ENCODE peak calls at places on chromosome 17, in five cellular contexts. One of them, this sample, is unnamed.

GRCh38 chr17:64005734-64006167 is 7.6 kb downstream of the PRR29 start:
- DNase-seq in tibial nerve: no peak
- DNase-seq in mucosa of descending colon: no peak
- DNase-seq in adrenal gland: peak
- DNase-seq in upper lobe of right lung: no peak
- DNase-seq in this sample: no peak

GRCh38 chr17:1861391-1862010 is 31.7 kb downstream of the RPA1 start:
- DNase-seq in tibial nerve: no peak
- DNase-seq in mucosa of descending colon: no peak
- DNase-seq in adrenal gland: no peak
- DNase-seq in upper lobe of right lung: no peak
- DNase-seq in this sample: no peak

GRCh38 chr17:8122391-8122922 is 1.4 kb downstream of the HES7 start:
- DNase-seq in tibial nerve: peak
- DNase-seq in mucosa of descending colon: no peak
- DNase-seq in adrenal gland: no peak
- DNase-seq in upper lobe of right lung: no peak
- DNase-seq in this sample: no peak

GRCh38 chr17:33023790-33024189 is 32.1 kb downstream of the SPACA3 start:
- DNase-seq in tibial nerve: no peak
- DNase-seq in mucosa of descending colon: no peak
- DNase-seq in adrenal gland: no peak
- DNase-seq in upper lobe of right lung: no peak
- DNase-seq in this sample: no peak

GRCh38 chr17:70089513-70090148 is 14.6 kb downstream of the KCNJ16 start:
- DNase-seq in tibial nerve: no peak
- DNase-seq in mucosa of descending colon: no peak
- DNase-seq in adrenal gland: no peak
- DNase-seq in upper lobe of right lung: no peak
- DNase-seq in this sample: no peak

GRCh38 chr17:64488301-64488700 is 8.6 kb downstream of the POLG2 start:
- DNase-seq in tibial nerve: no peak
- DNase-seq in mucosa of descending colon: no peak
- DNase-seq in adrenal gland: no peak
- DNase-seq in upper lobe of right lung: no peak
- DNase-seq in this sample: no peak

GRCh38 chr17:78689029-78689428 is 93.0 kb downstream of the CYTH1 start:
- DNase-seq in tibial nerve: no peak
- DNase-seq in mucosa of descending colon: no peak
- DNase-seq in adrenal gland: peak
- DNase-seq in upper lobe of right lung: no peak
- DNase-seq in this sample: no peak

GRCh38 chr17:66781135-66781534 is 53.8 kb upstream of the CACNG5 start:
- DNase-seq in tibial nerve: no peak
- DNase-seq in mucosa of descending colon: no peak
- DNase-seq in adrenal gland: no peak
- DNase-seq in upper lobe of right lung: no peak
- DNase-seq in this sample: no peak

GRCh38 chr17:11282586-11282985 is 41.6 kb downstream of the SHISA6 start:
- DNase-seq in tibial nerve: no peak
- DNase-seq in mucosa of descending colon: no peak
- DNase-seq in adrenal gland: no peak
- DNase-seq in upper lobe of right lung: no peak
- DNase-seq in this sample: no peak

GRCh38 chr17:66451188-66452149 is 149.1 kb downstream of the PRKCA start:
- DNase-seq in tibial nerve: no peak
- DNase-seq in mucosa of descending colon: peak
- DNase-seq in adrenal gland: no peak
- DNase-seq in upper lobe of right lung: no peak
- DNase-seq in this sample: no peak

GRCh38 chr17:32701860-32702259 is 175.1 kb downstream of the MYO1D start:
- DNase-seq in tibial nerve: no peak
- DNase-seq in mucosa of descending colon: no peak
- DNase-seq in adrenal gland: no peak
- DNase-seq in upper lobe of right lung: no peak
- DNase-seq in this sample: no peak

GRCh38 chr17:39177256-39177655 is 11.3 kb upstream of the ARL5C start:
- DNase-seq in tibial nerve: no peak
- DNase-seq in mucosa of descending colon: no peak
- DNase-seq in adrenal gland: no peak
- DNase-seq in upper lobe of right lung: no peak
- DNase-seq in this sample: no peak

GRCh38 chr17:83183951-83184506 is 104.6 kb downstream of the METRNL start:
- DNase-seq in tibial nerve: peak
- DNase-seq in mucosa of descending colon: no peak
- DNase-seq in adrenal gland: peak
- DNase-seq in upper lobe of right lung: no peak
- DNase-seq in this sample: no peak

GRCh38 chr17:6061290-6061689 is 8.9 kb upstream of the WSCD1 start:
- DNase-seq in tibial nerve: no peak
- DNase-seq in mucosa of descending colon: no peak
- DNase-seq in adrenal gland: peak
- DNase-seq in upper lobe of right lung: no peak
- DNase-seq in this sample: no peak

GRCh38 chr17:51385208-51385607 is 124.9 kb downstream of the UTP18 start:
- DNase-seq in tibial nerve: no peak
- DNase-seq in mucosa of descending colon: no peak
- DNase-seq in adrenal gland: no peak
- DNase-seq in upper lobe of right lung: no peak
- DNase-seq in this sample: no peak

GRCh38 chr17:55448681-55449080 is 27.0 kb upstream of the MMD start:
- DNase-seq in tibial nerve: no peak
- DNase-seq in mucosa of descending colon: no peak
- DNase-seq in adrenal gland: no peak
- DNase-seq in upper lobe of right lung: no peak
- DNase-seq in this sample: no peak

GRCh38 chr17:29248845-29249244 is 2.2 kb downstream of the CRYBA1 start:
- DNase-seq in tibial nerve: no peak
- DNase-seq in mucosa of descending colon: no peak
- DNase-seq in adrenal gland: no peak
- DNase-seq in upper lobe of right lung: no peak
- DNase-seq in this sample: no peak

GRCh38 chr17:16214190-16215001 is 938 bp downstream of the NCOR1 start:
- DNase-seq in tibial nerve: no peak
- DNase-seq in mucosa of descending colon: no peak
- DNase-seq in adrenal gland: no peak
- DNase-seq in upper lobe of right lung: no peak
- DNase-seq in this sample: no peak

GRCh38 chr17:74852237-74853047 is 7.2 kb downstream of the GRIN2C start:
- DNase-seq in tibial nerve: no peak
- DNase-seq in mucosa of descending colon: no peak
- DNase-seq in adrenal gland: no peak
- DNase-seq in upper lobe of right lung: no peak
- DNase-seq in this sample: peak

GRCh38 chr17:48678141-48678971 is 44.0 kb downstream of the PRAC1 start:
- DNase-seq in tibial nerve: peak
- DNase-seq in mucosa of descending colon: peak
- DNase-seq in adrenal gland: peak
- DNase-seq in upper lobe of right lung: peak
- DNase-seq in this sample: peak

GRCh38 chr17:35540589-35541404 is 3.3 kb upstream of the SLFN12L start:
- DNase-seq in tibial nerve: peak
- DNase-seq in mucosa of descending colon: peak
- DNase-seq in adrenal gland: peak
- DNase-seq in upper lobe of right lung: peak
- DNase-seq in this sample: no peak

GRCh38 chr17:69857412-69857835 is 217.6 kb upstream of the KCNJ16 start:
- DNase-seq in tibial nerve: no peak
- DNase-seq in mucosa of descending colon: no peak
- DNase-seq in adrenal gland: no peak
- DNase-seq in upper lobe of right lung: no peak
- DNase-seq in this sample: no peak

GRCh38 chr17:77235370-77236080 is 94.8 kb downstream of the SEC14L1 start:
- DNase-seq in tibial nerve: peak
- DNase-seq in mucosa of descending colon: no peak
- DNase-seq in adrenal gland: peak
- DNase-seq in upper lobe of right lung: no peak
- DNase-seq in this sample: no peak

GRCh38 chr17:77326636-77327035 is 185.9 kb downstream of the SEC14L1 start:
- DNase-seq in tibial nerve: no peak
- DNase-seq in mucosa of descending colon: no peak
- DNase-seq in adrenal gland: peak
- DNase-seq in upper lobe of right lung: peak
- DNase-seq in this sample: no peak

GRCh38 chr17:869567-870530 is 87.7 kb downstream of the MRM3 start:
- DNase-seq in tibial nerve: peak
- DNase-seq in mucosa of descending colon: no peak
- DNase-seq in adrenal gland: no peak
- DNase-seq in upper lobe of right lung: no peak
- DNase-seq in this sample: no peak

GRCh38 chr17:44069974-44070454 is 521 bp upstream of the G6PC3 start:
- DNase-seq in tibial nerve: no peak
- DNase-seq in mucosa of descending colon: no peak
- DNase-seq in adrenal gland: no peak
- DNase-seq in upper lobe of right lung: no peak
- DNase-seq in this sample: no peak

GRCh38 chr17:1736348-1737281 is 6.1 kb upstream of the SERPINF2 start:
- DNase-seq in tibial nerve: peak
- DNase-seq in mucosa of descending colon: no peak
- DNase-seq in adrenal gland: peak
- DNase-seq in upper lobe of right lung: peak
- DNase-seq in this sample: peak

DNA sequence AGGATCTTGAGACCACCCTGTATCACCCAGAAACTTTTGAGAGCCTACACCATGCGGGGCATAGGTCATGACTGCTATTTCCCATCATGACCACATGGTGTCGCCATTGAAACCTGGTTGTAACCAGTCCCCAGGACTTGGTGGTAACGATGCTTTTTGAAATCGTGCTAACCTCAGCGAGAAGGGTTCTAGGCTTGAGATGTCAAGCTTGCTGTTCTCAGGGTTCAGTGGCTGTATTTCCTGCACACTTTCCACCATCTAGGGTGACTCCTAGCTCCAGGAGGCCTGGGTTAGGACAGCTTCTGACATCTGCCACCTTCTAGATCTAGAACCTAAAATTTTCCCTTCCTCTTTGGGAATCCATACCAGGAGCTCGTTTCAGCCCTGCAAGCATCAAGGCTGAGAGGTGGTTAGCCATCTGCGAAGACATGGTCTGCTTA is 13.0 kb upstream of the SPNS3 start:
- DNase-seq in tibial nerve: peak
- DNase-seq in mucosa of descending colon: peak
- DNase-seq in adrenal gland: peak
- DNase-seq in upper lobe of right lung: no peak
- DNase-seq in this sample: peak
- TF ChIP-seq CTCF in tibial nerve: peak
- TF ChIP-seq CTCF in mucosa of descending colon: peak
- TF ChIP-seq CTCF in adrenal gland: peak
- TF ChIP-seq CTCF in upper lobe of right lung: peak
- TF ChIP-seq CTCF in this sample: peak

DNA sequence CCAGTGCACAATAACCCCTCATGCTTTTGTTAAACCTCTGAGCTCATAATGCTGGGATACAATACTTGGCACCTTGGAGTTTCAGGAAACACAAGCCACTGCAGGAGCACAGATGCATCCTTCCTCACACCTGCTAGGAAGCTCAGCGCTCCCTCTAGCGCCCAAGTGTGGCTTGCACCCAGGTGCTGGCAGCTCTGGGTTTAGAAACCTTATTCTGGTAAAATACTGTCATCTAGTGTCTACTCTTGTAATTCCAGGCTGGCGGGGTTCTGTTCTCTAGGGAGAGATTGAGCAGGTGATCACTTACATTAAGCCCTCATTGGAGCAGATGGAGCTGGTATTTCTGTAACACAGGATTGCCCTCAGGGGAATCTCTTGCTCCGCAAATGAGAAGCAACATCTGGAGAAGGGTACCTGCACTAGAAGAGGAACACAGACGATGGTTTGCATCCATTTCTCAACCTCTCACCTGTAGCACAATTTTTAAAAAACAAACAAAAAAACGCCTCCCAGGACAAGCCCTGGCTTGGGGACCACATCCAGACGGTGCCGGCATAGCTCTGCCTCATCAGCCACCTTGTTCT is 1.5 kb downstream of the CCL1 start:
- DNase-seq in tibial nerve: peak
- DNase-seq in mucosa of descending colon: peak
- DNase-seq in adrenal gland: peak
- DNase-seq in upper lobe of right lung: peak
- DNase-seq in this sample: peak
- TF ChIP-seq CTCF in tibial nerve: peak
- TF ChIP-seq CTCF in mucosa of descending colon: peak
- TF ChIP-seq CTCF in adrenal gland: peak
- TF ChIP-seq CTCF in upper lobe of right lung: peak
- TF ChIP-seq CTCF in this sample: peak

GRCh38 chr17:27663862-27664605 is 33.0 kb downstream of the LGALS9 start:
- DNase-seq in tibial nerve: no peak
- DNase-seq in mucosa of descending colon: peak
- DNase-seq in adrenal gland: no peak
- DNase-seq in upper lobe of right lung: peak
- DNase-seq in this sample: no peak

GRCh38 chr17:27657620-27658019 is 26.6 kb downstream of the LGALS9 start:
- DNase-seq in tibial nerve: no peak
- DNase-seq in mucosa of descending colon: peak
- DNase-seq in adrenal gland: no peak
- DNase-seq in upper lobe of right lung: peak
- DNase-seq in this sample: no peak

GRCh38 chr17:27654654-27655524 is 23.9 kb downstream of the LGALS9 start:
- DNase-seq in tibial nerve: peak
- DNase-seq in mucosa of descending colon: peak
- DNase-seq in adrenal gland: peak
- DNase-seq in upper lobe of right lung: peak
- DNase-seq in this sample: peak

GRCh38 chr17:27660436-27660835 is 29.4 kb downstream of the LGALS9 start:
- DNase-seq in tibial nerve: no peak
- DNase-seq in mucosa of descending colon: peak
- DNase-seq in adrenal gland: no peak
- DNase-seq in upper lobe of right lung: peak
- DNase-seq in this sample: no peak

DNA sequence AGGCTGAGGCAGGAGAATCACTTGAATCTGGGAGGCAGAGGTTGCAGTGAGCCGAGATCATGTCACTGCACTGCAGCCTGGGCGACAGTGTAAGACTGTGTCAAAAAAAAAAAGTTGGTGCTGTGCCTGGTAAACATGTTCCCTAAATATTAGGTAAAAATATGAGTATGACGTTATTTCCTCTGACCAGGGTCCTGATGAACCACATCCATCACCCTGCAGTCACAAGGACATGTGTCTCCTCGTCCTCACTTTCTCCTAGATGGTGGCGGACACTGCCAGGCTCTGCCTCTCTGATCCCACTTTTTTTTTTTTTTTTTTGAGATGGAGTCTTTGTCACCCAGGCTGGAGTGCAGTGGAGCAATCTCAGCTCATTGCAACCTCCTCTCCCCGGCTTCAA is 28.7 kb downstream of the LGALS9 start:
- DNase-seq in tibial nerve: no peak
- DNase-seq in mucosa of descending colon: peak
- DNase-seq in adrenal gland: no peak
- DNase-seq in upper lobe of right lung: peak
- DNase-seq in this sample: no peak
- TF ChIP-seq CTCF in tibial nerve: no peak
- TF ChIP-seq CTCF in mucosa of descending colon: no peak
- TF ChIP-seq CTCF in adrenal gland: no peak
- TF ChIP-seq CTCF in upper lobe of right lung: no peak
- TF ChIP-seq CTCF in this sample: no peak

GRCh38 chr17:9225305-9226101 is 204.2 kb downstream of the NTN1 start:
- DNase-seq in tibial nerve: no peak
- DNase-seq in mucosa of descending colon: no peak
- DNase-seq in adrenal gland: no peak
- DNase-seq in upper lobe of right lung: no peak
- DNase-seq in this sample: no peak
- TF ChIP-seq CTCF in tibial nerve: no peak
- TF ChIP-seq CTCF in mucosa of descending colon: no peak
- TF ChIP-seq CTCF in adrenal gland: no peak
- TF ChIP-seq CTCF in upper lobe of right lung: no peak
- TF ChIP-seq CTCF in this sample: no peak

This sample was measured in GM13976.